ENCODE peak calls at places on chromosomes 11 and 22, in five cellular contexts. T is H1, H is GM23248, A is astrocyte, P is PC-3. J is an unnamed sample.

GRCh38 chr11:312092-312816 is 1.6 kb upstream of the IFITM1 start:
- DNase-seq in T (no peak), H (no peak), A (no peak), P (no peak), J (peak; percentile 89)

GRCh38 chr11:46382644-46383403 is 1.4 kb downstream of the MDK start:
- DNase-seq in T (no peak), H (peak; percentile 73), A (no peak), P (peak; percentile 36), J (peak; percentile 99)

GRCh38 chr11:28058333-28058732 is 49.6 kb downstream of the KIF18A start:
- DNase-seq in T (no peak), H (peak; percentile 6), A (peak; percentile 59), P (no peak), J (no peak)

GRCh38 chr11:69997352-69997751 is 80.8 kb upstream of the ANO1 start:
- DNase-seq in T (no peak), H (no peak), A (no peak), P (no peak), J (no peak)

GRCh38 chr11:24298126-24298525 is 198.7 kb upstream of the LUZP2 start:
- DNase-seq in T (no peak), H (peak; percentile 15), A (no peak), P (no peak), J (peak; percentile 19)

GRCh38 chr22:22753526-22754267 is 109.3 kb downstream of the GGTLC2 start:
- DNase-seq in T (no peak), H (peak; percentile 56), A (no peak), P (peak; percentile 62), J (peak; percentile 91)

GRCh38 chr11:27282806-27283205 is 80.2 kb downstream of the CCDC34 start:
- DNase-seq in T (no peak), H (peak; percentile 49), A (peak; percentile 78), P (no peak), J (peak; percentile 53)

GRCh38 chr11:11580012-11580411 is 41.8 kb downstream of the GALNT18 start:
- DNase-seq in T (no peak), H (no peak), A (no peak), P (no peak), J (no peak)

GRCh38 chr11:125968363-125968762 is 22.5 kb downstream of the VSIG10L2 start:
- DNase-seq in T (no peak), H (no peak), A (no peak), P (no peak), J (no peak)

GRCh38 chr11:14366936-14367335 is 8.0 kb upstream of the RRAS2 start:
- DNase-seq in T (no peak), H (no peak), A (no peak), P (no peak), J (no peak)

GRCh38 chr11:11567862-11568650 is 53.7 kb downstream of the GALNT18 start:
- DNase-seq in T (no peak), H (peak; percentile 51), A (peak; percentile 32), P (peak; percentile 59), J (peak; percentile 52)

GRCh38 chr22:38135133-38135706 is 24.7 kb upstream of the BAIAP2L2 start:
- DNase-seq in T (no peak), H (peak; percentile 91), A (peak; percentile 80), P (peak; percentile 88), J (peak; percentile 97)

GRCh38 chr11:14622241-14622954 is 21.2 kb upstream of the PDE3B start:
- DNase-seq in T (no peak), H (no peak), A (no peak), P (no peak), J (no peak)

GRCh38 chr11:63212742-63213141 is 30.7 kb downstream of the SLC22A25 start:
- DNase-seq in T (no peak), H (peak; percentile 45), A (no peak), P (peak; percentile 70), J (peak; percentile 48)

GRCh38 chr22:50053861-50054260 is 4.2 kb downstream of the TTLL8 start:
- DNase-seq in T (no peak), H (no peak), A (no peak), P (no peak), J (no peak)

GRCh38 chr11:5349550-5349949 is 1.8 kb upstream of the OR51B6 start:
- DNase-seq in T (no peak), H (no peak), A (no peak), P (no peak), J (no peak)

GRCh38 chr22:45284705-45285305 is at the start of gene UPK3A:
- DNase-seq in T (no peak), H (peak; percentile 28), A (no peak), P (peak; percentile 75), J (no peak)

GRCh38 chr11:22275600-22275999 is 62.6 kb upstream of the SLC17A6 start:
- DNase-seq in T (no peak), H (no peak), A (no peak), P (no peak), J (no peak)

GRCh38 chr11:103420593-103420992 is 311.4 kb downstream of the DYNC2H1 start:
- DNase-seq in T (no peak), H (peak; percentile 18), A (peak; percentile 80), P (no peak), J (no peak)

GRCh38 chr11:28679795-28680194 is 571.6 kb downstream of the METTL15 start:
- DNase-seq in T (no peak), H (peak; percentile 92), A (peak; percentile 80), P (no peak), J (peak; percentile 85)

GRCh38 chr11:117610045-117610444 is 187.0 kb downstream of the DSCAML1 start:
- DNase-seq in T (no peak), H (no peak), A (peak; percentile 38), P (peak; percentile 13), J (no peak)

GRCh38 chr11:121535122-121535796 is 82.5 kb upstream of the SORL1-AS1 start:
- DNase-seq in T (no peak), H (peak; percentile 72), A (peak; percentile 29), P (peak; percentile 55), J (no peak)

GRCh38 chr22:17562906-17563870 is at the start of gene SLC25A18:
- DNase-seq in T (no peak), H (no peak), A (peak; percentile 18), P (no peak), J (peak; percentile 50)

GRCh38 chr11:42595856-42596255 is 715.9 kb upstream of the API5 start:
- DNase-seq in T (peak; percentile 9), H (no peak), A (no peak), P (no peak), J (no peak)

GRCh38 chr11:530960-531825 is 4.2 kb downstream of the HRAS start:
- DNase-seq in T (no peak), H (no peak), A (no peak), P (no peak), J (peak; percentile 87)

GRCh38 chr22:20532256-20532993 is 25.0 kb downstream of the MED15 start:
- DNase-seq in T (no peak), H (peak; percentile 58), A (no peak), P (no peak), J (peak; percentile 60)

GRCh38 chr22:19228174-19228573 is 49.6 kb upstream of the SLC25A1 start:
- DNase-seq in T (no peak), H (no peak), A (no peak), P (no peak), J (no peak)
- H3K79me2 ChIP-seq in T (no peaks in the 10 kb centered on the region), H (no peaks in the 10 kb centered on the region), A (no peaks in the 10 kb centered on the region), P (no peaks in the 10 kb centered on the region), J (no peaks in the 10 kb centered on the region)

GRCh38 chr22:25390297-25391240 is 171.1 kb downstream of the CRYBB2 start:
- DNase-seq in T (no peak), H (no peak), A (no peak), P (no peak), J (peak; percentile 56)

GRCh38 chr22:25395915-25396314 is 168.6 kb upstream of the GRK3 start:
- DNase-seq in T (no peak), H (no peak), A (no peak), P (no peak), J (no peak)

GRCh38 chr22:25392584-25392983 is 171.9 kb upstream of the GRK3 start:
- DNase-seq in T (no peak), H (no peak), A (no peak), P (no peak), J (no peak)

GRCh38 chr22:25395468-25395867 is 169.0 kb upstream of the GRK3 start:
- DNase-seq in T (no peak), H (no peak), A (no peak), P (no peak), J (no peak)

DNA sequence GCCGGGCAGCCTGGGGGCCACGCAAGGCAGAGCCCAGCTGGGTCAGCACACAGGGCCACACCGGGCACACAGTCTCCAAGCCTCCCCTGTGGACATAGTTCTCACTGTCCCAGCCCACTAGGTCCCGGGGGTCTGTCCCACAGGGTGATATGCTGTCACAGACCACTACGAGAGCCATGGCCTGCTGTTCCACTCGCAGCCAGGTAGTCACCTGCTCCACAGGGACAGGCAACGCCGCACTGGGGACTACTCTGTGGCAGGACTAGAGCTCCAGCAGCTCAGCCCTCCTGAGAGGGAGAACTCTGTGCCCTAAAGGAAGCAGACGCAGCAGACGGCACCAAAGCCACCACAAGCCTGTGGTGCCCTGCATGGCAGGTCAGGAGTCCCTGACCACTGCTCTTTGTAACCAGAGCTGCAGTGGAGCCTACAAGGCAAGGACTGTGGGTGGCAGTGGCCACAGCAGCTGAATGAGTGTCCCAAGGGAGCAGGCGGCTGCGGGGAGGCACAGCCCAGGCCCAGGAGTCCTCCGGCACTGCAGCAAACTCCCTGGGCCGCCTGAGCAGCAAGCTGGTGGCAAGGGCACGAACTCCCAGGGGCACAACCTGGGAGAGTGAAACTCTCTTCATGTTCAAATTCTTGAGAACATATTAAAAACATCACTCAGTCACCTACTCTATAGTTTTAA is 171.2 kb upstream of the GRK3 start:
- DNase-seq in T (no peak), H (no peak), A (no peak), P (no peak), J (no peak)
- H3K79me2 ChIP-seq in T (no peaks in the 10 kb centered on the region), H (peaks cover 94% of the 10 kb centered on the region), A (peaks cover 69% of the 10 kb centered on the region), P (peaks cover 100% of the 10 kb centered on the region), J (peaks cover 72% of the 10 kb centered on the region)

DNA sequence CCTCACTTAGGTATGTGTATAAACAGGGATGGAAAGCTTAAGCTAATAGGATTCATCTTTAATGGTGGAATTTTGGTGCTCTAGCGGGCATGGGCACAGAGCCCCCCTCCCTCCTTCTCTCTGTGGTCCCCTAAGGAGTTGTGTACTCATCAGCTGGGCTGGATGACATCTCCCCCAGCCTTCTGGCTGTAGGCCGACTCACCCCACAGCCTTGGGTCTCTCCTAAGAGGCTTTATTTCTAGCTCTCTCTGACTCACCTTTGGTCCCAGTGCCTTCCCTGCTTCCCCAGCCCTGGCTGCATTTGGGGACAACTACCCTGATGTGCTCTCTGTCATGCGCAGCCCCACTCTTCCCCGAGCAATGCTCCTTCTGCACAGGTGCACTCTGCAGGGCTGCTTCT is 26.9 kb downstream of the SLC6A5 start:
- DNase-seq in T (no peak), H (no peak), A (no peak), P (no peak), J (no peak)
- H3K79me2 ChIP-seq in T (no peaks in the 10 kb centered on the region), H (no peaks in the 10 kb centered on the region), A (no peaks in the 10 kb centered on the region), P (no peaks in the 10 kb centered on the region), J (no peaks in the 10 kb centered on the region)

DNA sequence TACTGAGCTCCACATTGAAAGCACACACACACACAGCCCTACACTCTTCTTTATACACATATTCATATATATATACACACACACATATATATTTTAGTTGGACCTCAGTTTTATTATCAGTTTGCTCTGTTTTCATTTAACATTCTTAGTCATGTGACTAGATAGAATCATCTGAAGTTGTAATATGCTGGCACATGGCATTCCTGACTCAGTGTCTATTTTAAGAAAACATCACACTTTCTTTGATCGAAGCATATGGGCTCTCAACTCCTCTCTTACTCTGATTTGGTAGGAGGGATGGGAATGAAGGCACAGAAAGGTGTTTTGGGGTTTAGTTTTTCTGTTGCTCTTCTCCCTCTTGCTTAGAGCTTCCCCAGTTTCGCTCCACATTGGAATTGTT is 24.8 kb downstream of the AMOTL1 start:
- DNase-seq in T (no peak), H (peak; percentile 74), A (no peak), P (no peak), J (no peak)
- H3K79me2 ChIP-seq in T (no peaks in the 10 kb centered on the region), H (peaks cover 82% of the 10 kb centered on the region), A (peaks cover 79% of the 10 kb centered on the region), P (peaks cover 86% of the 10 kb centered on the region), J (peaks cover 71% of the 10 kb centered on the region)

J was measured in osteoblast.